ENCODE peak calls at places on chromosomes 3 and 15, in ten cellular contexts. D is PC-3; L is NCI-H460; B is HL-60; R is ureter; Z is endothelial cell; O is central memory CD4-positive, alpha-beta T cell; U is posterior vena cava; V is HEK293T; C is WTC11. I is an unnamed sample.

GRCh38 chr3:9664119-9664751 is 14.9 kb downstream of the MTMR14 start:
- DNase-seq in D (no peak), L (no peak), B (no peak), R (no peak), Z (no peak), O (no peak), U (no peak), V (no peak), C (no peak), I (no peak)

GRCh38 chr3:145017959-145018358 is 1046.3 kb downstream of the DIPK2A start:
- DNase-seq in D (peak; percentile 58), L (no peak), B (no peak), R (no peak), Z (no peak), O (no peak), U (no peak), V (no peak), C (no peak), I (no peak)

GRCh38 chr3:141412936-141413354 is 44.6 kb downstream of the ZBTB38 start:
- DNase-seq in D (no peak), L (no peak), B (no peak), R (peak; percentile 90), Z (no peak), O (no peak), U (peak; percentile 97), V (no peak), C (no peak), I (peak; percentile 54)

GRCh38 chr15:49673861-49674260 is 53.0 kb downstream of the DTWD1 start:
- DNase-seq in D (peak; percentile 57), L (no peak), B (no peak), R (no peak), Z (no peak), O (no peak), U (no peak), V (no peak), C (no peak), I (no peak)

GRCh38 chr3:16508591-16508995 is 4.9 kb downstream of the RFTN1 start:
- DNase-seq in D (no peak), L (no peak), B (peak; percentile 14), R (no peak), Z (no peak), O (no peak), U (no peak), V (no peak), C (no peak), I (no peak)

GRCh38 chr3:193114431-193115340 is 126.3 kb upstream of the PLAAT1 start:
- DNase-seq in D (peak; percentile 23), L (no peak), B (no peak), R (no peak), Z (no peak), O (no peak), U (no peak), V (no peak), C (no peak), I (peak; percentile 8)

GRCh38 chr3:58441514-58442450 is 8.2 kb upstream of the PDHB start:
- DNase-seq in D (no peak), L (no peak), B (no peak), R (no peak), Z (no peak), O (no peak), U (no peak), V (no peak), C (no peak), I (no peak)

GRCh38 chr15:91664224-91664836 is 189.2 kb upstream of the SLCO3A1 start:
- DNase-seq in D (no peak), L (no peak), B (no peak), R (no peak), Z (no peak), O (no peak), U (no peak), V (no peak), C (no peak), I (no peak)

GRCh38 chr3:176663819-176664218 is 533.5 kb downstream of the TBL1XR1 start:
- DNase-seq in D (peak; percentile 74), L (peak; percentile 43), B (no peak), R (no peak), Z (no peak), O (no peak), U (no peak), V (peak; percentile 19), C (no peak), I (no peak)

GRCh38 chr15:68993276-68993675 is 21.2 kb upstream of the NOX5 start:
- DNase-seq in D (no peak), L (no peak), B (no peak), R (no peak), Z (no peak), O (no peak), U (no peak), V (no peak), C (no peak), I (no peak)

GRCh38 chr3:140134231-140134630 is 199.2 kb downstream of the CLSTN2 start:
- DNase-seq in D (no peak), L (no peak), B (no peak), R (no peak), Z (no peak), O (no peak), U (no peak), V (no peak), C (no peak), I (no peak)

GRCh38 chr15:83322061-83322460 is 37.6 kb upstream of the BNC1 start:
- DNase-seq in D (no peak), L (no peak), B (no peak), R (no peak), Z (no peak), O (no peak), U (no peak), V (no peak), C (no peak), I (no peak)

GRCh38 chr15:64859226-64859625 is 17.5 kb downstream of the PLEKHO2 start:
- DNase-seq in D (no peak), L (no peak), B (no peak), R (no peak), Z (no peak), O (no peak), U (no peak), V (no peak), C (no peak), I (no peak)

GRCh38 chr3:11201246-11202024 is 47.1 kb downstream of the HRH1 start:
- DNase-seq in D (peak; percentile 81), L (no peak), B (peak; percentile 22), R (peak; percentile 53), Z (no peak), O (no peak), U (peak; percentile 79), V (no peak), C (no peak), I (no peak)

GRCh38 chr3:39068556-39068955 is 16.7 kb downstream of the WDR48 start:
- DNase-seq in D (no peak), L (no peak), B (no peak), R (no peak), Z (no peak), O (no peak), U (no peak), V (no peak), C (no peak), I (no peak)

GRCh38 chr3:134640872-134641470 is 9.9 kb downstream of the KY start:
- DNase-seq in D (peak; percentile 22), L (peak; percentile 3), B (peak; percentile 37), R (no peak), Z (peak; percentile 49), O (no peak), U (no peak), V (peak; percentile 56), C (peak; percentile 57), I (peak; percentile 58)

GRCh38 chr3:179446501-179446900 is 4.8 kb downstream of the GNB4 start:
- DNase-seq in D (peak; percentile 58), L (no peak), B (no peak), R (no peak), Z (peak; percentile 17), O (no peak), U (no peak), V (no peak), C (no peak), I (no peak)

GRCh38 chr3:187909871-187910270 is 164.6 kb upstream of the BCL6 start:
- DNase-seq in D (no peak), L (no peak), B (no peak), R (no peak), Z (no peak), O (no peak), U (no peak), V (no peak), C (no peak), I (no peak)

GRCh38 chr15:74788716-74789151 is 6.9 kb downstream of the CSK start:
- DNase-seq in D (no peak), L (no peak), B (no peak), R (no peak), Z (no peak), O (peak; percentile 70), U (no peak), V (no peak), C (peak; percentile 48), I (no peak)

GRCh38 chr3:144477593-144477992 is 506.0 kb downstream of the DIPK2A start:
- DNase-seq in D (no peak), L (no peak), B (no peak), R (no peak), Z (no peak), O (no peak), U (no peak), V (no peak), C (no peak), I (no peak)

GRCh38 chr15:56019060-56019793 is 25.8 kb upstream of the NEDD4 start:
- DNase-seq in D (no peak), L (no peak), B (no peak), R (no peak), Z (no peak), O (no peak), U (no peak), V (no peak), C (no peak), I (no peak)

GRCh38 chr3:126153695-126154360 is 26.6 kb downstream of the ALDH1L1 start:
- DNase-seq in D (no peak), L (no peak), B (no peak), R (no peak), Z (no peak), O (no peak), U (peak; percentile 66), V (no peak), C (no peak), I (no peak)

GRCh38 chr3:145457825-145458552 is 703.0 kb downstream of the PLOD2 start:
- DNase-seq in D (no peak), L (no peak), B (no peak), R (no peak), Z (no peak), O (no peak), U (no peak), V (no peak), C (no peak), I (no peak)

GRCh38 chr3:170813261-170813660 is 56.7 kb downstream of the RPL22L1 start:
- DNase-seq in D (no peak), L (no peak), B (no peak), R (no peak), Z (no peak), O (no peak), U (no peak), V (no peak), C (no peak), I (no peak)

GRCh38 chr3:176574736-176575135 is 622.5 kb downstream of the TBL1XR1 start:
- DNase-seq in D (peak; percentile 51), L (no peak), B (no peak), R (no peak), Z (no peak), O (no peak), U (no peak), V (no peak), C (no peak), I (no peak)

GRCh38 chr3:193391902-193392301 is 13.3 kb upstream of the ATP13A5 start:
- DNase-seq in D (peak; percentile 58), L (no peak), B (no peak), R (no peak), Z (no peak), O (no peak), U (no peak), V (no peak), C (no peak), I (peak; percentile 25)

GRCh38 chr15:88440021-88440420 is 27.2 kb downstream of the MRPL46 start:
- DNase-seq in D (peak; percentile 58), L (no peak), B (no peak), R (no peak), Z (no peak), O (no peak), U (no peak), V (no peak), C (no peak), I (peak; percentile 4)

GRCh38 chr15:52348056-52348745 is 52.6 kb upstream of the MYO5C start:
- DNase-seq in D (peak; percentile 18), L (no peak), B (no peak), R (no peak), Z (no peak), O (no peak), U (no peak), V (no peak), C (no peak), I (peak; percentile 68)